ENCODE peak calls at places on chromosomes 1 and 21, in ten cellular contexts. N is caudate nucleus; Z is amygdala; M is naive thymus-derived CD8-positive, alpha-beta T cell; A is stimulated activated naive CD8-positive, alpha-beta T cell treated with anti-CD3 and anti-CD28 coated beads, Interleukin-15, amount 100 ng/mL, for 72 hours; G is epithelial cell of esophagus; T is endothelial cell; K is H9; R is stimulated activated effector memory CD8-positive, alpha-beta T cell treated with anti-CD3 and anti-CD28 coated beads, Interleukin-12 subunit alpha, Interleukin-12 subunit beta, amount 100 ng/mL, for 72 hours; E is activated T-cell treated with anti-CD3 and anti-CD28 coated beads, Interleukin-2, amount 50 U/mL, for 1 hour. Q is an unnamed sample.
A peak's percentile ranks its signal among the peaks of the same experiment; 100 is the strongest.

GRCh38 chr1:212302745-212303383 is 17.7 kb downstream of the PPP2R5A start:
- DNase-seq in T (no peak), E (no peak), G (peak; percentile 26), A (no peak), R (no peak), N (no peak), Z (no peak), K (no peak), M (no peak), Q (no peak)

GRCh38 chr1:150213170-150214098 is 22.5 kb downstream of the ANP32E start:
- DNase-seq in Z (peak; percentile 84), E (peak; percentile 86), T (peak; percentile 88), G (peak; percentile 91), A (peak; percentile 94), N (peak; percentile 90), K (peak; percentile 98), R (peak; percentile 73), M (peak; percentile 86), Q (peak; percentile 81)

GRCh38 chr1:223216482-223217205 is 73.6 kb upstream of the TLR5 start:
- DNase-seq in Z (no peak), E (no peak), A (no peak), N (no peak), R (no peak), M (no peak), G (no peak), T (no peak), K (peak; percentile 19), Q (no peak)

GRCh38 chr21:39006653-39007417 is 176.4 kb downstream of the PSMG1 start:
- DNase-seq in Z (no peak), M (no peak), K (no peak), R (no peak), A (no peak), T (no peak), G (no peak), E (no peak), N (no peak), Q (no peak)

GRCh38 chr1:57157818-57158606 is 192.2 kb upstream of the C8B start:
- DNase-seq in Z (no peak), M (no peak), T (no peak), N (no peak), R (no peak), A (no peak), E (no peak), G (no peak), K (no peak), Q (no peak)

GRCh38 chr1:156849151-156849496 is 9.8 kb downstream of the INSRR start:
- DNase-seq in G (no peak), Z (no peak), N (no peak), R (no peak), M (no peak), K (no peak), E (no peak), T (no peak), A (no peak), Q (no peak)

GRCh38 chr1:231385118-231385748 is 36.9 kb downstream of the EGLN1 start:
- DNase-seq in E (no peak), M (no peak), Z (no peak), N (no peak), T (no peak), K (no peak), G (peak; percentile 75), R (no peak), A (no peak), Q (no peak)

GRCh38 chr1:211683396-211684297 is 8.2 kb upstream of the NEK2 start:
- DNase-seq in A (no peak), Z (no peak), M (no peak), E (no peak), R (no peak), T (no peak), K (no peak), N (no peak), G (no peak), Q (no peak)

GRCh38 chr1:18697541-18697940 is 66.9 kb downstream of the PAX7 start:
- DNase-seq in N (no peak), A (no peak), K (no peak), E (no peak), R (no peak), Z (no peak), M (no peak), T (no peak), G (no peak), Q (no peak)

GRCh38 chr1:110513511-110513910 is 5.5 kb downstream of the KCNA10 start:
- DNase-seq in T (no peak), M (no peak), N (no peak), R (no peak), Z (no peak), G (peak; percentile 30), A (no peak), E (no peak), K (peak; percentile 88), Q (no peak)

GRCh38 chr1:175237389-175237788 is 44.8 kb upstream of the KIAA0040 start:
- DNase-seq in G (no peak), N (no peak), A (no peak), T (no peak), K (no peak), M (no peak), E (no peak), R (no peak), Z (no peak), Q (no peak)

GRCh38 chr1:110336300-110337039 is 2.7 kb upstream of the RBM15 start:
- DNase-seq in G (no peak), T (no peak), M (no peak), K (no peak), E (no peak), R (no peak), A (no peak), Z (no peak), N (no peak), Q (no peak)

GRCh38 chr1:157580179-157580827 is 17.6 kb downstream of the FCRL4 start:
- DNase-seq in Z (no peak), M (no peak), A (peak; percentile 20), E (no peak), T (peak; percentile 41), G (peak; percentile 79), K (peak; percentile 64), R (no peak), N (no peak), Q (peak; percentile 23)

GRCh38 chr21:46286668-46286982 is 483 bp downstream of the YBEY start:
- DNase-seq in A (no peak), T (no peak), M (no peak), G (no peak), E (no peak), Z (no peak), N (no peak), R (no peak), K (no peak), Q (no peak)

GRCh38 chr21:39317134-39318090 is 4.0 kb upstream of the BRWD1 start:
- DNase-seq in K (no peak), T (no peak), A (no peak), R (no peak), M (no peak), Z (no peak), N (no peak), E (no peak), G (peak; percentile 34), Q (no peak)

GRCh38 chr1:69569281-69569970 is 1.7 kb downstream of the LRRC7 start:
- DNase-seq in G (peak; percentile 4), A (no peak), N (peak; percentile 2), R (no peak), E (no peak), M (no peak), T (peak; percentile 11), K (peak; percentile 39), Z (no peak), Q (peak; percentile 9)

GRCh38 chr1:81731989-81732388 is 68.7 kb upstream of the ADGRL2 start:
- DNase-seq in M (no peak), G (peak; percentile 72), E (no peak), Z (no peak), K (no peak), A (no peak), R (no peak), N (no peak), T (no peak), Q (no peak)

GRCh38 chr1:46131727-46132528 is 501 bp downstream of the PIK3R3 start:
- DNase-seq in M (peak; percentile 30), K (no peak), N (no peak), G (peak; percentile 55), E (peak; percentile 41), A (peak; percentile 15), R (no peak), T (no peak), Z (no peak), Q (peak; percentile 19)

GRCh38 chr1:88514544-88514943 is 169.5 kb upstream of the PKN2 start:
- DNase-seq in M (no peak), Z (no peak), T (no peak), A (no peak), E (no peak), G (no peak), R (no peak), N (no peak), K (no peak), Q (no peak)

GRCh38 chr1:98296681-98297080 is 364.8 kb upstream of the SNX7 start:
- DNase-seq in R (no peak), M (no peak), Z (no peak), A (no peak), G (peak; percentile 71), E (no peak), K (no peak), T (no peak), N (no peak), Q (no peak)

GRCh38 chr1:64923294-64923718 is 43.0 kb downstream of the JAK1 start:
- DNase-seq in E (no peak), A (peak; percentile 70), Z (no peak), K (no peak), R (no peak), T (no peak), G (no peak), M (no peak), N (no peak), Q (no peak)

GRCh38 chr1:110634455-110635281 is 28.5 kb upstream of the KCNA2 start:
- DNase-seq in M (no peak), G (peak; percentile 70), R (peak; percentile 44), E (peak; percentile 68), A (peak; percentile 84), N (peak; percentile 10), Z (no peak), T (no peak), K (no peak), Q (no peak)

GRCh38 chr1:14095001-14095400 is 395.0 kb downstream of the PRDM2 start:
- DNase-seq in E (no peak), Z (no peak), G (peak; percentile 41), T (no peak), A (no peak), N (no peak), R (no peak), M (no peak), K (peak; percentile 28), Q (no peak)

GRCh38 chr1:65172936-65173335 is 24.9 kb downstream of the AK4 start:
- DNase-seq in R (no peak), K (no peak), G (peak; percentile 38), M (no peak), N (no peak), A (no peak), Z (no peak), T (no peak), E (no peak), Q (no peak)

GRCh38 chr21:33152228-33153130 is 77.3 kb upstream of the IFNAR2 start:
- DNase-seq in G (no peak), M (no peak), K (no peak), T (no peak), R (no peak), Z (no peak), N (no peak), E (no peak), A (no peak), Q (peak; percentile 7)

GRCh38 chr1:18725231-18725895 is 94.7 kb downstream of the PAX7 start:
- DNase-seq in M (no peak), A (no peak), G (no peak), N (no peak), K (peak; percentile 71), Z (no peak), R (no peak), E (no peak), T (no peak), Q (no peak)

GRCh38 chr1:180966744-180967536 is 54.2 kb downstream of the KIAA1614 start:
- DNase-seq in T (no peak), Z (no peak), K (no peak), N (no peak), G (no peak), R (no peak), M (no peak), E (no peak), A (no peak), Q (no peak)

GRCh38 chr1:211741799-211742198 is 66.4 kb upstream of the NEK2 start:
- DNase-seq in G (no peak), N (no peak), R (no peak), A (no peak), E (no peak), T (no peak), Z (no peak), M (no peak), K (no peak), Q (no peak)